ENCODE peak calls at places on chromosomes 6 and 20, in ten cellular contexts. W, C, Y, F, M, Q, B, E, I and X are unnamed samples. For H3K36me3 and H3K27me3, the result is how much of the 10 kb centered on the place peaks cover.

GRCh38 chr20:31720486-31721407 is 1.9 kb downstream of the BCL2L1 start:
- DNase-seq in W (no peak), C (no peak), Y (peak), F (no peak), M (no peak), Q (no peak), B (peak), E (no peak), I (peak), X (no peak)

GRCh38 chr6:108677894-108678293 is 117.2 kb downstream of the FOXO3 start:
- DNase-seq in W (no peak), C (no peak), Y (no peak), F (no peak), M (no peak), Q (no peak), B (no peak), E (no peak), I (no peak), X (no peak)

GRCh38 chr20:49865559-49865958 is 49.8 kb downstream of the SPATA2 start:
- DNase-seq in W (no peak), C (no peak), Y (no peak), F (peak), M (no peak), Q (no peak), B (no peak), E (no peak), I (no peak), X (no peak)

GRCh38 chr20:33701629-33702450 is 15.7 kb upstream of the E2F1 start:
- DNase-seq in W (no peak), C (no peak), Y (no peak), F (no peak), M (no peak), Q (no peak), B (no peak), E (no peak), I (no peak), X (no peak)

GRCh38 chr6:40539853-40540252 is 47.3 kb downstream of the LRFN2 start:
- DNase-seq in W (no peak), C (no peak), Y (no peak), F (no peak), M (no peak), Q (no peak), B (no peak), E (no peak), I (no peak), X (no peak)

GRCh38 chr6:33787954-33788693 is 806 bp downstream of the LEMD2 start:
- DNase-seq in W (peak), C (peak), Y (peak), F (peak), M (peak), Q (peak), B (peak), E (peak), I (peak), X (peak)

GRCh38 chr6:66854014-66854413 is 1147.0 kb upstream of the EYS start:
- DNase-seq in W (no peak), C (no peak), Y (no peak), F (no peak), M (no peak), Q (no peak), B (no peak), E (no peak), I (no peak), X (no peak)

GRCh38 chr6:170066679-170067078 is 224.2 kb downstream of the DLL1 start:
- DNase-seq in W (no peak), C (no peak), Y (no peak), F (no peak), M (no peak), Q (peak), B (no peak), E (no peak), I (no peak), X (no peak)

GRCh38 chr6:43076093-43076927 is at the start of gene PTK7:
- DNase-seq in W (peak), C (peak), Y (peak), F (peak), M (peak), Q (peak), B (peak), E (no peak), I (peak), X (peak)

GRCh38 chr20:25573288-25574251 is 11.8 kb downstream of the NINL start:
- DNase-seq in W (no peak), C (no peak), Y (no peak), F (peak), M (no peak), Q (no peak), B (no peak), E (no peak), I (no peak), X (no peak)

GRCh38 chr20:23142162-23143050 is 56.3 kb upstream of the CD93 start:
- DNase-seq in W (peak), C (no peak), Y (no peak), F (no peak), M (no peak), Q (no peak), B (no peak), E (no peak), I (no peak), X (no peak)

GRCh38 chr20:45945678-45946148 is 11.2 kb downstream of the PCIF1 start:
- DNase-seq in W (no peak), C (no peak), Y (no peak), F (peak), M (peak), Q (no peak), B (no peak), E (no peak), I (no peak), X (no peak)
- H3K36me3 ChIP-seq in W (under half), C (under half), Y (half or more), F (half or more), M (under half), Q (under half), B (under half), E (half or more), I (under half), X (half or more)

DNA sequence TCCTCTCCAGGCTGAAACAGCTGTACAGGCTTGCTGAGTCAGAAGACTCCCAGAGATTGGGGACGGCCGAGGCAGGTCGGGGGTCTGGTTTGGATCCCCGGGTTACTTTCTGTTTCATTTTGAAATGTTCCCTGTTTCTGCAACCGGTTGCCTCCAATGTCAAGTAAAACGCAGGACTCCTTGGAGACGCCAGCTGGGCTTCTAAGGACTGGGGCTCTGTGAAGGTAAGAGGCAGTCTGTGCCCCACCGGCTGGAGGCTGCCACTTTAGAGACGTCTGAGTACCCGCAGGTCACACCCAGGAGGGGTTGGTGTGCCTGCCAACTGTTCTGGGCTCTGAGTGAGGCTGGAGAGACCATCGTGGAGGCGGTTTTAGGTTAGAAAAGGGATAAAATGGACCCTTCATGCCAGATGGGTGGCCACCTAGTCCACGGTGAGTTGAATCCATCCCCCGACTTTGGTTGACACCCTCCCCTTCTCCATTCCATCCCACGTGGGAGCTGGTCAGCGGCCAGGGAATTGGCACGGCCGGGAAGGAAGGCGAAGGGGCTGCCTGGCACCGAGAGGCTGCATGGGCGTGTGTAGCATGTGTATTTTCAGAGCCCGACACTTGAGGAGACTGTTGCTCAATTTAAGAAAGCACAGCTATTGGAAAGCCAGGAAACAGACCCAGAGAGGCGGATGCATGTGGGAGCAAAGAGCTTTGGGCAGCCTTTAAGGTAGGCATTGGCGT is 240.9 kb downstream of the PHACTR1 start:
- DNase-seq in W (peak), C (peak), Y (peak), F (peak), M (peak), Q (peak), B (peak), E (no peak), I (peak), X (peak)
- H3K27me3 ChIP-seq in W (under half), C (under half), Y (under half), F (under half), M (under half), Q (under half), B (under half), E (under half), I (half or more), X (under half)

GRCh38 chr6:83119742-83120300 is 52.4 kb downstream of the DOP1A start:
- DNase-seq in W (no peak), C (no peak), Y (no peak), F (no peak), M (no peak), Q (no peak), B (no peak), E (no peak), I (no peak), X (no peak)
- H3K36me3 ChIP-seq in W (under half), C (under half), Y (under half), F (under half), M (under half), Q (under half), B (under half), E (under half), I (under half), X (under half)

GRCh38 chr20:64081620-64081964 is 1.7 kb downstream of the OPRL1 start:
- DNase-seq in W (no peak), C (no peak), Y (no peak), F (no peak), M (no peak), Q (no peak), B (no peak), E (no peak), I (no peak), X (no peak)

GRCh38 chr20:64078934-64079272 is 415 bp downstream of the RGS19 start:
- DNase-seq in W (no peak), C (no peak), Y (no peak), F (no peak), M (no peak), Q (no peak), B (no peak), E (no peak), I (no peak), X (no peak)

GRCh38 chr20:64080813-64081619 is 1.1 kb downstream of the OPRL1 start:
- DNase-seq in W (peak), C (no peak), Y (no peak), F (no peak), M (no peak), Q (no peak), B (no peak), E (no peak), I (no peak), X (no peak)

GRCh38 chr20:64079273-64080012 is at the start of gene RGS19:
- DNase-seq in W (peak), C (peak), Y (peak), F (peak), M (peak), Q (peak), B (peak), E (peak), I (peak), X (peak)

DNA sequence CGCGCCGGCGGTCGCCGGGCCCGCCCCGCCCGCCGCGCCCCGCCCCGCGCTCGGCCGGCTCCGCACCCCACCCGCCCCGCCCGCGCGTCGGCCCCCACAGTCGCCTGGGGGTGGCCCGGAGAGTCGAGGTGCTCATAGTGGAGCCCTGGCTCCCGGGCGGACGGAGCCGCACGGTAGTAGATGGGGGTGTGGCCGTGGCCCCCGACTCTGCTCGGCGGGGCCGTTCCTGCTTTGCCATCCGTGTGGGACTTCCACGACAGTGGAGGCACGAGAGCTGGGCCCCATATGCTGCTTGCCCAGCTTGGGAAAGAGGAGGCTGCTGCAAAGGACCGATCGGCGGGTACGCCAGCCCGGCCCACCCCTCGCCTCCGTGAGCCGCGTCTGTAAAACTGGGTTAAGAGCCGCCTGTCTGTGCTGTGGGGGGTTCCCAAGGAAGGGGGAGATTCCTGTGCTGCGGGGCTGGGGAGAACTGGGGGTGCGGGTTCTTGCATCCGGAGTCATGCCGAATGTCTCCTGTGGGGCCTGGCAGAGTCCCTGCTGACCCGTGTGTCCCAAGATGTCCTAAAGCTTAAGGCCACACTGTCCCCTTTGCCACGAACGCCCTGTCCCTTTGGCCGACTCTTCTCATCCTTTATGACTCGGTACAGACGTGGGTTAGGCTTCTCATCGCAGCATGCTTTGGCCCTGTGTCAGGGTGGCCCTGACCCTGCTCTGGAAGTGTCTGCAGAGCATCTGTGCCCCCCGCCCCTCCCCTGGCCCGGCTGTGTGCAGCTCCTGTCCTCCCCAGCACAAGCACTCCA is at the start of gene OPRL1:
- DNase-seq in W (no peak), C (no peak), Y (peak), F (no peak), M (no peak), Q (no peak), B (no peak), E (peak), I (peak), X (peak)
- H3K27me3 ChIP-seq in W (under half), C (under half), Y (under half), F (under half), M (under half), Q (under half), B (under half), E (under half), I (under half), X (under half)

GRCh38 chr6:158775832-158776231 is 43.3 kb downstream of the EZR start:
- DNase-seq in W (no peak), C (no peak), Y (no peak), F (no peak), M (no peak), Q (no peak), B (no peak), E (no peak), I (no peak), X (no peak)
- H3K36me3 ChIP-seq in W (under half), C (under half), Y (half or more), F (under half), M (under half), Q (under half), B (under half), E (half or more), I (half or more), X (half or more)